ENCODE peak calls at places on chromosomes 3 and 15, in nine cellular contexts. W is psoas muscle; L is hypothalamus; P is activated naive CD8-positive, alpha-beta T cell treated with anti-CD3 and anti-CD28 coated beads, Interleukin-2, amount 10 ng/mL, durations not matched to agents 7 days and 5 days; D is GM13977; S is SK-MEL-5; R is bronchial epithelial cell; C is activated T-cell treated with anti-CD3 and anti-CD28 coated beads for 24 hours; I is BE2C. E is an unnamed sample.
A peak's percentile ranks its signal among the peaks of the same experiment; 100 is the strongest.

GRCh38 chr3:191139771-191140170 is 59.3 kb upstream of the OSTN start:
- DNase-seq in W (no peak), R (no peak), I (no peak), C (no peak), S (no peak), D (no peak), P (no peak), L (no peak), E (no peak)

GRCh38 chr3:23312866-23313265 is 109.7 kb downstream of the UBE2E2 start:
- DNase-seq in W (no peak), S (no peak), I (no peak), P (no peak), R (no peak), C (no peak), L (no peak), D (no peak), E (no peak)

GRCh38 chr3:53554559-53555511 is 60.4 kb downstream of the CACNA1D start:
- DNase-seq in D (peak; percentile 55), L (no peak), P (no peak), S (no peak), W (no peak), I (no peak), C (peak; percentile 4), R (no peak), E (no peak)

GRCh38 chr15:89812126-89812846 is 2.4 kb downstream of the ANPEP start:
- DNase-seq in P (no peak), I (no peak), L (no peak), D (no peak), S (no peak), W (peak; percentile 78), R (no peak), C (no peak), E (no peak)

GRCh38 chr3:137471130-137471529 is 293.0 kb upstream of the SOX14 start:
- DNase-seq in L (no peak), S (no peak), D (no peak), C (no peak), W (no peak), I (no peak), R (no peak), P (no peak), E (no peak)

GRCh38 chr3:71514621-71515020 is 68.9 kb downstream of the FOXP1 start:
- DNase-seq in I (no peak), W (no peak), R (peak; percentile 68), P (no peak), L (no peak), S (no peak), C (no peak), D (no peak), E (no peak)

GRCh38 chr3:46866720-46867549 is 3.7 kb upstream of the MYL3 start:
- DNase-seq in C (peak; percentile 65), L (peak; percentile 21), R (peak; percentile 26), P (peak; percentile 84), S (peak; percentile 66), I (peak; percentile 74), D (peak; percentile 88), W (peak; percentile 93), E (no peak)

GRCh38 chr15:85470549-85471271 is 90.3 kb downstream of the AKAP13 start:
- DNase-seq in W (no peak), P (no peak), L (no peak), R (no peak), C (no peak), D (no peak), I (no peak), S (no peak), E (no peak)

GRCh38 chr3:42515391-42515916 is 13.0 kb downstream of the VIPR1 start:
- DNase-seq in C (no peak), W (no peak), D (no peak), R (peak; percentile 99), S (no peak), L (no peak), P (no peak), I (no peak), E (no peak)

E was measured in SHP77.